ENCODE peak calls at places on chromosomes 7 and 10, in five cellular contexts. E is neural crest cell, Q is sigmoid colon, L is uterus, K is A549. J is an unnamed sample.
A peak's percentile ranks its signal among the peaks of the same experiment; 100 is the strongest.

GRCh38 chr7:19296617-19297016 is 151.4 kb upstream of the FERD3L start:
- DNase-seq in E (no peak), Q (no peak), L (no peak), K (no peak), J (no peak)

GRCh38 chr7:8135417-8135816 is 126.5 kb downstream of the ICA1 start:
- DNase-seq in E (no peak), Q (no peak), L (no peak), K (no peak), J (no peak)

GRCh38 chr7:16345979-16346958 is 75.1 kb downstream of the CRPPA start:
- DNase-seq in E (no peak), Q (no peak), L (no peak), K (peak; percentile 8), J (peak; percentile 47)

GRCh38 chr7:122532406-122533269 is 166.3 kb downstream of the RNF133 start:
- DNase-seq in E (no peak), Q (no peak), L (no peak), K (no peak), J (peak; percentile 23)

GRCh38 chr10:133268532-133268931 is 8.1 kb downstream of the ADAM8 start:
- DNase-seq in E (no peak), Q (no peak), L (no peak), K (no peak), J (no peak)

GRCh38 chr7:81140775-81141174 is 221.9 kb upstream of the SEMA3C start:
- DNase-seq in E (no peak), Q (no peak), L (no peak), K (no peak), J (no peak)

GRCh38 chr7:75875113-75876080 is 3.4 kb upstream of the RHBDD2 start:
- DNase-seq in E (no peak), Q (no peak), L (no peak), K (no peak), J (peak; percentile 81)

GRCh38 chr7:130814753-130815152 is 80.7 kb upstream of the KLF14 start:
- DNase-seq in E (no peak), Q (no peak), L (no peak), K (peak; percentile 32), J (peak; percentile 61)

GRCh38 chr10:100008142-100008522 is 1.6 kb downstream of the DNMBP start:
- DNase-seq in E (no peak), Q (peak; percentile 66), L (no peak), K (no peak), J (peak; percentile 56)

GRCh38 chr10:113912582-113912981 is 58.1 kb downstream of the NHLRC2 start:
- DNase-seq in E (no peak), Q (no peak), L (no peak), K (no peak), J (no peak)

GRCh38 chr7:138449580-138449979 is 10.5 kb upstream of the TRIM24 start:
- DNase-seq in E (peak; percentile 45), Q (no peak), L (no peak), K (peak; percentile 18), J (peak; percentile 5)

GRCh38 chr7:23898619-23899018 is 188.6 kb downstream of the STK31 start:
- DNase-seq in E (no peak), Q (no peak), L (no peak), K (no peak), J (no peak)

GRCh38 chr10:20593649-20594048 is 303.5 kb downstream of the NEBL start:
- DNase-seq in E (no peak), Q (no peak), L (no peak), K (no peak), J (no peak)

GRCh38 chr7:135253851-135254815 is 20.5 kb downstream of the STRA8 start:
- DNase-seq in E (no peak), Q (peak; percentile 88), L (peak; percentile 51), K (peak; percentile 52), J (peak; percentile 76)

GRCh38 chr7:80950550-80950967 is 31.7 kb upstream of the SEMA3C start:
- DNase-seq in E (no peak), Q (no peak), L (no peak), K (no peak), J (no peak)

GRCh38 chr10:96292971-96293909 is 11.0 kb upstream of the DNTT start:
- DNase-seq in E (peak; percentile 9), Q (no peak), L (no peak), K (peak; percentile 59), J (peak; percentile 61)

GRCh38 chr7:137628211-137628610 is 218.6 kb downstream of the DGKI start:
- DNase-seq in E (no peak), Q (no peak), L (no peak), K (no peak), J (no peak)

GRCh38 chr7:135650831-135651573 is 11.3 kb upstream of the STMP1 start:
- DNase-seq in E (no peak), Q (no peak), L (no peak), K (no peak), J (no peak)

GRCh38 chr7:151321341-151321740 is 20.3 kb upstream of the NUB1 start:
- DNase-seq in E (no peak), Q (no peak), L (no peak), K (no peak), J (no peak)

GRCh38 chr10:19628767-19629443 is 187.3 kb upstream of the PLXDC2 start:
- DNase-seq in E (no peak), Q (no peak), L (no peak), K (no peak), J (no peak)

GRCh38 chr7:90834771-90835170 is 238.7 kb downstream of the CDK14 start:
- DNase-seq in E (no peak), Q (no peak), L (no peak), K (no peak), J (no peak)

GRCh38 chr7:2009541-2010001 is 223.2 kb downstream of the MAD1L1 start:
- DNase-seq in E (no peak), Q (peak; percentile 82), L (no peak), K (no peak), J (no peak)

GRCh38 chr10:119541046-119541445 is 1.5 kb downstream of the RGS10 start:
- DNase-seq in E (no peak), Q (peak; percentile 58), L (no peak), K (no peak), J (no peak)

GRCh38 chr10:69963835-69964710 is 88.6 kb upstream of the MACROH2A2 start:
- DNase-seq in E (no peak), Q (no peak), L (no peak), K (no peak), J (no peak)

GRCh38 chr7:77479536-77480088 is 57.5 kb upstream of the PTPN12 start:
- DNase-seq in E (no peak), Q (no peak), L (no peak), K (peak; percentile 93), J (peak; percentile 8)

GRCh38 chr7:101934618-101935017 is 117.2 kb downstream of the CUX1 start:
- DNase-seq in E (no peak), Q (peak; percentile 63), L (no peak), K (no peak), J (no peak)

GRCh38 chr7:152913492-152913891 is 153.9 kb downstream of the ACTR3B start:
- DNase-seq in E (no peak), Q (no peak), L (no peak), K (no peak), J (no peak)

GRCh38 chr7:44065431-44066110 is at the start of gene PGAM2:
- DNase-seq in E (peak; percentile 39), Q (peak; percentile 79), L (no peak), K (no peak), J (no peak)

GRCh38 chr7:128035712-128036111 is 4.5 kb upstream of the LRRC4 start:
- DNase-seq in E (no peak), Q (no peak), L (no peak), K (peak; percentile 19), J (peak; percentile 25)
- TF ChIP-seq CTCF in E (peak; percentile 59), Q (no peak), L (no peak), K (peak; percentile 37), J (no peak)

DNA sequence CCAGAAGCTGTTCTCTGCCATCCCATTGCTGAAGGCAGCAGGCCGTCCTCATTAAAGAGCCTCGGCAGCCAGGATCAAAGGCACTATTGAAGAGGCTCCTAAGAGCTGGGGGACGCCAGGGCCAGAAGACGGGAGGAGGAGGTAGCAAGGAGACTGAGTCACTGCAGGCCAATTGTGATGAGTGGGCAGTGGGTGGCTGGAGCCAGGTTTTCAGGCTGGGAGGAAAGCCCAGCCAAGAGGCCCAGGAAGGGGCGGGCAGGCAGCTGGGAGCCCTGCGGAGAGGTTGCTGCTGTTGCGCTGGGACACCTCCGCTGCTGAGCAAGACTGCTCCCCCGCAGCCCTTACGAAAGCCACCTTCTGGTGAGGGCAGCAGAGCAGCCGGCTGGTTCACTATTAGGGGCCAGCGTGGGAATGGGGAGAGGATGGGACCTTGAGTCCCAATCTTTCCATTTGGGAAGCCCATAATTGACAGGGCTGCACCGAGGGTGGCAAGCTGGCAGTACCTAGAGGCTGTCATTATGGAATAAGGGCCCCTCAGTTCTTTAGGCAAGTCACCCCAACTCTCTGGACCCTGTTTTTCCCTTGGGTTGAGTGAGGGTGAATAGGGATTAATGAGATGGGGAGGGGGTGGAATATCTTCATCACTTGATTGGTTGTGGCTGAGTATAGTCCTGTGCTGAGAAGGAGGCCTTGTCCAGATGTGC is 48.4 kb downstream of the UNC5B start:
- DNase-seq in E (no peak), Q (no peak), L (peak; percentile 88), K (no peak), J (peak; percentile 93)
- TF ChIP-seq CTCF in E (no peak), Q (no peak), L (no peak), K (no peak), J (no peak)

DNA sequence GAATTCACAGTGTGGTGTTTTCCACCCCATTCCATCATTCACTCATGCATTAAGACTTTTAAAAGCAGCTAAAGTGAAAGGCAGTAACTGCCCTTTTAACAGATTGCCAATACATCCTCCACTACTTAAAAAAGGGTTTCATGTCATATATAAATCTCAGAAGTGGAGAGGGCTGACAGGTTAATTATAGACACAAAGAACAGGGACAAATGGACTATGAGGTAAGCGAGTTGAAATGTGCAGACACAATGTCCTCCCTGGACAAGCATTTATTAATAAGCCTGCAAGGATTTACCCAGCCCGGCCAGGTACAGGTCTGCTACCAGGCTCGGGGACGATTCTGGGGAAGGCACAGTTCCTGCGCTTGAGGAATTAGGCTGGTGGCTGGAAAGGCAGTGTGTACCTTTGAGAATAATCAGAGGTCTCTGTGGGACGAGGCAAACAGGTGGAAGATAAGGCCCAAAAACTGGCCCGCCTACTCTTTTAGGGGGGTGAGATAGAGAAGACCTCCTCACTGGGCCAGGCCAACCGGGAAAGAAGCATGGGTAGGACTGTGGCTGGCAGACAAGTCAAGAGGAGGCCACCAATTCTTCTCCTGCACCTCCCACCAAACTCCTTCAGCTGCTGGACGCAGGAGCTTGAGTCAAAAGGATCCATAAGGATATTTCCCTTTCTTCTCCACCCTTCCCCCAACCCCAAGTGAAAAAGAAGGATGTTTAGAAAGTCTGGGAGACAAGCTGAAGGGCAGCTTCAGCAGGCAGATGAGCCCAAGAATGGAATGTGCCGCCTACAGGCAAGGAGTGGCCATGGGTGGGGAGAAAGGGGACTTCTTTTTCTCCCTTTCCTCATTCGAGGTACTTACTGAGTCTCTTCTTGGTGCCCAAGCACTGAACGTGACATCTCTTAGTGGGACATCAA is 1.5 kb downstream of the PDLIM1 start:
- DNase-seq in E (no peak), Q (no peak), L (no peak), K (peak; percentile 81), J (peak; percentile 49)
- TF ChIP-seq CTCF in E (peak; percentile 21), Q (no peak), L (peak; percentile 6), K (peak; percentile 47), J (no peak)

GRCh38 chr7:156153590-156153989 is 341.3 kb upstream of the SHH start:
- DNase-seq in E (no peak), Q (no peak), L (no peak), K (no peak), J (no peak)
- TF ChIP-seq CTCF in E (no peak), Q (no peak), L (no peak), K (no peak), J (no peak)

GRCh38 chr7:149071641-149072437 is 18.7 kb downstream of the ZNF786 start:
- DNase-seq in E (peak; percentile 18), Q (peak; percentile 34), L (no peak), K (peak; percentile 79), J (no peak)
- TF ChIP-seq CTCF in E (peak; percentile 44), Q (no peak), L (no peak), K (peak; percentile 41), J (no peak)

J was measured in MCF 10A.